ENCODE peak calls at places on chromosomes 1 and 21, in six cellular contexts. One of them, this sample, is unnamed.

GRCh38 chr1:119893238-119893791 is 3.0 kb downstream of the ADAM30 start:
- DNase-seq in mammary epithelial cell: no peak
- DNase-seq in SK-N-SH: no peak
- DNase-seq in heart left ventricle: no peak
- DNase-seq in body of pancreas: no peak
- DNase-seq in ascending aorta: no peak
- DNase-seq in this sample: no peak

GRCh38 chr1:91827094-91828006 is 58.6 kb downstream of the TGFBR3 start:
- DNase-seq in mammary epithelial cell: peak
- DNase-seq in SK-N-SH: no peak
- DNase-seq in heart left ventricle: peak
- DNase-seq in body of pancreas: peak
- DNase-seq in ascending aorta: no peak
- DNase-seq in this sample: no peak

GRCh38 chr1:226201029-226201593 is 14.6 kb upstream of the ACBD3 start:
- DNase-seq in mammary epithelial cell: no peak
- DNase-seq in SK-N-SH: no peak
- DNase-seq in heart left ventricle: no peak
- DNase-seq in body of pancreas: no peak
- DNase-seq in ascending aorta: no peak
- DNase-seq in this sample: no peak

GRCh38 chr21:32349333-32349944 is 43.4 kb downstream of the URB1 start:
- DNase-seq in mammary epithelial cell: no peak
- DNase-seq in SK-N-SH: no peak
- DNase-seq in heart left ventricle: no peak
- DNase-seq in body of pancreas: no peak
- DNase-seq in ascending aorta: no peak
- DNase-seq in this sample: no peak

GRCh38 chr1:183025782-183026774 is 2.9 kb downstream of the LAMC1 start:
- DNase-seq in mammary epithelial cell: peak
- DNase-seq in SK-N-SH: no peak
- DNase-seq in heart left ventricle: no peak
- DNase-seq in body of pancreas: no peak
- DNase-seq in ascending aorta: no peak
- DNase-seq in this sample: no peak

GRCh38 chr1:150295476-150295875 is 1.8 kb downstream of the MRPS21 start:
- DNase-seq in mammary epithelial cell: no peak
- DNase-seq in SK-N-SH: no peak
- DNase-seq in heart left ventricle: no peak
- DNase-seq in body of pancreas: no peak
- DNase-seq in ascending aorta: no peak
- DNase-seq in this sample: no peak

GRCh38 chr1:227922501-227923352 is 25.0 kb downstream of the WNT9A start:
- DNase-seq in mammary epithelial cell: no peak
- DNase-seq in SK-N-SH: no peak
- DNase-seq in heart left ventricle: no peak
- DNase-seq in body of pancreas: no peak
- DNase-seq in ascending aorta: no peak
- DNase-seq in this sample: peak

GRCh38 chr1:58620259-58620658 is 43.2 kb upstream of the TACSTD2 start:
- DNase-seq in mammary epithelial cell: no peak
- DNase-seq in SK-N-SH: no peak
- DNase-seq in heart left ventricle: no peak
- DNase-seq in body of pancreas: peak
- DNase-seq in ascending aorta: no peak
- DNase-seq in this sample: no peak

GRCh38 chr1:2966940-2967725 is 54.1 kb upstream of the ACTRT2 start:
- DNase-seq in mammary epithelial cell: no peak
- DNase-seq in SK-N-SH: no peak
- DNase-seq in heart left ventricle: peak
- DNase-seq in body of pancreas: no peak
- DNase-seq in ascending aorta: no peak
- DNase-seq in this sample: peak

GRCh38 chr21:15732290-15732995 is 2.7 kb downstream of the USP25 start:
- DNase-seq in mammary epithelial cell: peak
- DNase-seq in SK-N-SH: no peak
- DNase-seq in heart left ventricle: no peak
- DNase-seq in body of pancreas: no peak
- DNase-seq in ascending aorta: no peak
- DNase-seq in this sample: no peak

GRCh38 chr21:42385619-42386018 is 10.2 kb downstream of the TMPRSS3 start:
- DNase-seq in mammary epithelial cell: no peak
- DNase-seq in SK-N-SH: no peak
- DNase-seq in heart left ventricle: no peak
- DNase-seq in body of pancreas: no peak
- DNase-seq in ascending aorta: no peak
- DNase-seq in this sample: no peak

GRCh38 chr1:158203693-158204457 is 23.2 kb downstream of the CD1D start:
- DNase-seq in mammary epithelial cell: peak
- DNase-seq in SK-N-SH: peak
- DNase-seq in heart left ventricle: no peak
- DNase-seq in body of pancreas: no peak
- DNase-seq in ascending aorta: no peak
- DNase-seq in this sample: no peak

GRCh38 chr1:172917972-172918371 is 132.8 kb downstream of the TNFSF18 start:
- DNase-seq in mammary epithelial cell: peak
- DNase-seq in SK-N-SH: no peak
- DNase-seq in heart left ventricle: no peak
- DNase-seq in body of pancreas: no peak
- DNase-seq in ascending aorta: peak
- DNase-seq in this sample: no peak

GRCh38 chr1:91687452-91687851 is 186.8 kb downstream of the CDC7 start:
- DNase-seq in mammary epithelial cell: no peak
- DNase-seq in SK-N-SH: no peak
- DNase-seq in heart left ventricle: no peak
- DNase-seq in body of pancreas: no peak
- DNase-seq in ascending aorta: no peak
- DNase-seq in this sample: no peak

GRCh38 chr1:180981596-180982387 is 40.9 kb downstream of the STX6 start:
- DNase-seq in mammary epithelial cell: no peak
- DNase-seq in SK-N-SH: no peak
- DNase-seq in heart left ventricle: no peak
- DNase-seq in body of pancreas: no peak
- DNase-seq in ascending aorta: no peak
- DNase-seq in this sample: no peak

GRCh38 chr1:162371611-162372010 is 5.0 kb downstream of the SPATA46 start:
- DNase-seq in mammary epithelial cell: peak
- DNase-seq in SK-N-SH: no peak
- DNase-seq in heart left ventricle: no peak
- DNase-seq in body of pancreas: no peak
- DNase-seq in ascending aorta: no peak
- DNase-seq in this sample: no peak

GRCh38 chr1:93708734-93709481 is 27.3 kb upstream of the BCAR3 start:
- DNase-seq in mammary epithelial cell: no peak
- DNase-seq in SK-N-SH: peak
- DNase-seq in heart left ventricle: peak
- DNase-seq in body of pancreas: no peak
- DNase-seq in ascending aorta: peak
- DNase-seq in this sample: no peak

GRCh38 chr1:25487628-25488027 is 55.8 kb upstream of the LDLRAP1 start:
- DNase-seq in mammary epithelial cell: no peak
- DNase-seq in SK-N-SH: peak
- DNase-seq in heart left ventricle: no peak
- DNase-seq in body of pancreas: no peak
- DNase-seq in ascending aorta: no peak
- DNase-seq in this sample: no peak

GRCh38 chr1:36304970-36305914 is 926 bp upstream of the SH3D21 start:
- DNase-seq in mammary epithelial cell: peak
- DNase-seq in SK-N-SH: no peak
- DNase-seq in heart left ventricle: no peak
- DNase-seq in body of pancreas: no peak
- DNase-seq in ascending aorta: no peak
- DNase-seq in this sample: no peak

GRCh38 chr1:196407358-196408041 is 200.7 kb downstream of the KCNT2 start:
- DNase-seq in mammary epithelial cell: no peak
- DNase-seq in SK-N-SH: no peak
- DNase-seq in heart left ventricle: no peak
- DNase-seq in body of pancreas: no peak
- DNase-seq in ascending aorta: no peak
- DNase-seq in this sample: no peak

GRCh38 chr1:62054188-62054587 is 140.5 kb upstream of the L1TD1 start:
- DNase-seq in mammary epithelial cell: no peak
- DNase-seq in SK-N-SH: no peak
- DNase-seq in heart left ventricle: no peak
- DNase-seq in body of pancreas: no peak
- DNase-seq in ascending aorta: no peak
- DNase-seq in this sample: no peak

GRCh38 chr1:150065184-150065871 is 2.2 kb upstream of the VPS45 start:
- DNase-seq in mammary epithelial cell: peak
- DNase-seq in SK-N-SH: no peak
- DNase-seq in heart left ventricle: no peak
- DNase-seq in body of pancreas: no peak
- DNase-seq in ascending aorta: no peak
- DNase-seq in this sample: no peak

GRCh38 chr21:32626633-32627196 is 14.5 kb upstream of the CFAP298 start:
- DNase-seq in mammary epithelial cell: peak
- DNase-seq in SK-N-SH: no peak
- DNase-seq in heart left ventricle: no peak
- DNase-seq in body of pancreas: no peak
- DNase-seq in ascending aorta: no peak
- DNase-seq in this sample: no peak

GRCh38 chr1:242525360-242525722 is 844 bp upstream of the PLD5 start:
- DNase-seq in mammary epithelial cell: no peak
- DNase-seq in SK-N-SH: peak
- DNase-seq in heart left ventricle: no peak
- DNase-seq in body of pancreas: no peak
- DNase-seq in ascending aorta: no peak
- DNase-seq in this sample: no peak

GRCh38 chr1:47175227-47175934 is 14.5 kb downstream of the PDZK1IP1 start:
- DNase-seq in mammary epithelial cell: peak
- DNase-seq in SK-N-SH: peak
- DNase-seq in heart left ventricle: no peak
- DNase-seq in body of pancreas: peak
- DNase-seq in ascending aorta: no peak
- DNase-seq in this sample: no peak

GRCh38 chr1:118711356-118711755 is 276.8 kb downstream of the TBX15 start:
- DNase-seq in mammary epithelial cell: no peak
- DNase-seq in SK-N-SH: no peak
- DNase-seq in heart left ventricle: no peak
- DNase-seq in body of pancreas: no peak
- DNase-seq in ascending aorta: no peak
- DNase-seq in this sample: no peak

GRCh38 chr1:8858112-8858668 is 20.3 kb downstream of the ENO1 start:
- DNase-seq in mammary epithelial cell: peak
- DNase-seq in SK-N-SH: no peak
- DNase-seq in heart left ventricle: peak
- DNase-seq in body of pancreas: no peak
- DNase-seq in ascending aorta: no peak
- DNase-seq in this sample: no peak

DNA sequence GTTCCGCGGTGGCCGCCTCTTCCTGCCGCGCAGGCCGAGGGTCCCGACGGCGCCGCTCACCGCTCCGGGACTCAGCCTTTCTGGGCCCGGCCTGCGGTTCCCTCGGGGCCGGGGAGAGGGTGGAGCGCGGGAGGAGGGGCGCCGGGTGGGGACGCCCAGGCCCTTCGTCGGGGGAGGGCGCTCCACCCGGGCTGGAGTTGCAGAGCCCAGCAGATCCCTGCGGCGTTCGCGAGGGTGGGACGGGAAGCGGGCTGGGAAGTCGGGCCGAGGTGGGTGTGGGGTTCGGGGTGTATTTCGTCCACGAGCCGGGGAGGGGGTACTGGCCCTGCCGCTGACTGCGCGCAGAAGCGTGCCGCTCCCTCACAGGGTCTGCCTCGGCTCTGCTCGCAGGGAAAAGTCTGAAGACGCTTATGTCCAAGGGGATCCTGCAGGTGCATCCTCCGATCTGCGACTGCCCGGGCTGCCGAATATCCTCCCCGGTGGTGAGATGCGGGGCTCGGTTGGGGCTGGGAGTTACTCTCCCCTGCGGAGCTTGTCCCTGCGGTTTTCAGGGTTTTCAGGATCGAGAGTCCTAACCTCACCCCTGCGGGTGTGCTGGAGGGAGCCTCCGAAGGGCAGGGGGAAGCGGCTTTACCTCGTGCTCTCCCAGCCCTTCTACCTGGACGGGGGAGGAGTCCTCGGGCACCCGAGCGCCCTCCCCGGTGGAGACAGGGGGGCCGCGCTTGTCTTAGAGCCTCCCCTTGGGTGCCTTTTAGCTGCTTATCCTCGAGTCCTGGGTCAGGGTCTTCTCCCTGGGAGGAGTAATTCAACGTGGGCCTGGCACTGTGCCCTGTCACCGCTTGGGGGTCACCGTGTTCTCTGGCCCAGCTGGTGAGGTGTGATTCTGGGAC is 2.1 kb downstream of the SAMD11 start:
- DNase-seq in mammary epithelial cell: no peak
- DNase-seq in SK-N-SH: peak
- DNase-seq in heart left ventricle: no peak
- DNase-seq in body of pancreas: no peak
- DNase-seq in ascending aorta: no peak
- DNase-seq in this sample: no peak
- H3K4me3 ChIP-seq in mammary epithelial cell: no peak
- H3K4me3 ChIP-seq in SK-N-SH: peak
- H3K4me3 ChIP-seq in heart left ventricle: peak
- H3K4me3 ChIP-seq in body of pancreas: no peak
- H3K4me3 ChIP-seq in ascending aorta: peak
- H3K4me3 ChIP-seq in this sample: peak

GRCh38 chr1:34906225-34906624 is 23.2 kb downstream of the DLGAP3 start:
- DNase-seq in mammary epithelial cell: no peak
- DNase-seq in SK-N-SH: no peak
- DNase-seq in heart left ventricle: no peak
- DNase-seq in body of pancreas: no peak
- DNase-seq in ascending aorta: no peak
- DNase-seq in this sample: no peak
- H3K27ac ChIP-seq in mammary epithelial cell: no peak
- H3K27ac ChIP-seq in SK-N-SH: no peak
- H3K27ac ChIP-seq in heart left ventricle: no peak
- H3K27ac ChIP-seq in body of pancreas: no peak
- H3K27ac ChIP-seq in ascending aorta: no peak
- H3K27ac ChIP-seq in this sample: no peak

GRCh38 chr1:86352096-86352495 is 44.0 kb downstream of the ODF2L start:
- DNase-seq in mammary epithelial cell: peak
- DNase-seq in SK-N-SH: no peak
- DNase-seq in heart left ventricle: no peak
- DNase-seq in body of pancreas: no peak
- DNase-seq in ascending aorta: no peak
- DNase-seq in this sample: no peak

DNA sequence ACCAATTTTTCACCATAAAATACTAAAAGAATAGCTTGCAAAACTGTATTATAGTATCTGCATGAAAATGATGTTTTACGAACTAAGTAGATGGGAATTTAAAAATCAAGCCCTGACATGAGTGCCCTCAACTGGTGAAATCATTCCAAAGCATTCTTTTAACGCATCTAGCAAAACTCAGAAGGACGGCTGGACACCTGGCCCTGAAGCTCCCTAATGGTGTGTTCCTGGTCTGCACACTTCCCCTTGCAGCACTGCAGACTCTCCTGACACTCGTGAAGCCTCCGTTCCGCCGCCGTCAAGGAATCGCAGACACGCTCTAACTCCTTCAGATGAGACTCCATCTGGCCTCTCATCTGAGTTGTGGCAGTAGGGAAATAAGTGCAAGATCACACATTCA is 39.9 kb downstream of the ODF2L start:
- DNase-seq in mammary epithelial cell: no peak
- DNase-seq in SK-N-SH: no peak
- DNase-seq in heart left ventricle: no peak
- DNase-seq in body of pancreas: no peak
- DNase-seq in ascending aorta: no peak
- DNase-seq in this sample: no peak
- TF ChIP-seq CTCF in mammary epithelial cell: peak
- TF ChIP-seq CTCF in SK-N-SH: peak
- TF ChIP-seq CTCF in heart left ventricle: no peak
- TF ChIP-seq CTCF in body of pancreas: no peak
- TF ChIP-seq CTCF in ascending aorta: no peak
- TF ChIP-seq CTCF in this sample: no peak

GRCh38 chr1:201536542-201536941 is 2.4 kb upstream of the NAV1 start:
- DNase-seq in mammary epithelial cell: peak
- DNase-seq in SK-N-SH: no peak
- DNase-seq in heart left ventricle: peak
- DNase-seq in body of pancreas: no peak
- DNase-seq in ascending aorta: peak
- DNase-seq in this sample: no peak
- H3K4me3 ChIP-seq in mammary epithelial cell: no peak
- H3K4me3 ChIP-seq in SK-N-SH: no peak
- H3K4me3 ChIP-seq in heart left ventricle: no peak
- H3K4me3 ChIP-seq in body of pancreas: no peak
- H3K4me3 ChIP-seq in ascending aorta: no peak
- H3K4me3 ChIP-seq in this sample: no peak